ENCODE peak calls at places on chromosomes 5 and 9, in eight cellular contexts. R is ovary; U is upper lobe of right lung; W is left ventricle myocardium inferior; H is PC-9; K is GM23248; Q is endothelial cell of umbilical vein; N is CD4-positive, CD25-positive, alpha-beta regulatory T cell. F is an unnamed sample. For H3K9me3, the result is how much of the 10 kb centered on the place peaks cover.

GRCh38 chr5:68074048-68074632 is 141.4 kb upstream of the PIK3R1 start:
- DNase-seq in N (no peak), U (no peak), K (no peak), H (no peak), Q (no peak), R (no peak), W (no peak), F (no peak)

GRCh38 chr5:146291421-146292074 is 47.1 kb upstream of the POU4F3 start:
- DNase-seq in U (no peak), R (no peak), Q (peak), N (peak), H (no peak), W (no peak), K (peak), F (no peak)

GRCh38 chr9:69674112-69674511 is 1.9 kb upstream of the APBA1 start:
- DNase-seq in K (no peak), H (no peak), W (no peak), U (no peak), N (no peak), R (no peak), Q (peak), F (no peak)

GRCh38 chr5:60535198-60535597 is 164.8 kb downstream of the DEPDC1B start:
- DNase-seq in K (no peak), R (no peak), H (no peak), Q (no peak), W (no peak), U (no peak), N (no peak), F (no peak)

GRCh38 chr9:33287087-33287490 is 3.2 kb upstream of the NFX1 start:
- DNase-seq in Q (peak), R (no peak), N (peak), K (peak), H (peak), W (no peak), U (no peak), F (peak)

GRCh38 chr5:1727571-1727970 is 72.1 kb downstream of the MRPL36 start:
- DNase-seq in W (no peak), Q (no peak), R (no peak), H (no peak), K (no peak), U (peak), N (no peak), F (no peak)

GRCh38 chr5:113292535-113292934 is 142.3 kb downstream of the TSSK1B start:
- DNase-seq in Q (peak), R (no peak), W (no peak), H (no peak), N (no peak), K (peak), U (no peak), F (no peak)

GRCh38 chr9:105693435-105694275 is 686 bp upstream of the TMEM38B start:
- DNase-seq in H (no peak), W (no peak), Q (no peak), R (no peak), N (no peak), K (peak), U (no peak), F (no peak)

GRCh38 chr5:149636861-149637246 is 55.6 kb downstream of the ARHGEF37 start:
- DNase-seq in H (no peak), W (no peak), R (peak), K (peak), U (no peak), N (peak), Q (peak), F (peak)

GRCh38 chr9:96495341-96495740 is 45.4 kb downstream of the HABP4 start:
- DNase-seq in W (no peak), N (no peak), K (peak), H (no peak), R (peak), Q (no peak), U (peak), F (peak)

GRCh38 chr9:34997375-34997774 is 7.8 kb downstream of the DNAJB5 start:
- DNase-seq in W (no peak), U (no peak), R (no peak), H (no peak), N (no peak), Q (no peak), K (no peak), F (no peak)

GRCh38 chr9:130715270-130716077 is 21.9 kb downstream of the EXOSC2 start:
- DNase-seq in W (no peak), Q (peak), H (no peak), N (no peak), R (no peak), U (no peak), K (peak), F (no peak)

GRCh38 chr5:77852514-77853352 is 76.6 kb upstream of the TBCA start:
- DNase-seq in K (peak), Q (peak), W (peak), R (peak), N (peak), U (peak), H (no peak), F (peak)

GRCh38 chr5:155822177-155822576 is 504.8 kb upstream of the SGCD start:
- DNase-seq in R (no peak), K (no peak), H (no peak), N (no peak), Q (no peak), W (no peak), U (no peak), F (no peak)

GRCh38 chr9:113898596-113898995 is 22.5 kb downstream of the ZNF618 start:
- DNase-seq in R (no peak), W (no peak), K (no peak), U (no peak), N (no peak), H (no peak), Q (no peak), F (no peak)
- H3K9me3 ChIP-seq in R (under half), W (under half), K (under half), U (under half), N (under half), H (under half), Q (under half), F (under half)

DNA sequence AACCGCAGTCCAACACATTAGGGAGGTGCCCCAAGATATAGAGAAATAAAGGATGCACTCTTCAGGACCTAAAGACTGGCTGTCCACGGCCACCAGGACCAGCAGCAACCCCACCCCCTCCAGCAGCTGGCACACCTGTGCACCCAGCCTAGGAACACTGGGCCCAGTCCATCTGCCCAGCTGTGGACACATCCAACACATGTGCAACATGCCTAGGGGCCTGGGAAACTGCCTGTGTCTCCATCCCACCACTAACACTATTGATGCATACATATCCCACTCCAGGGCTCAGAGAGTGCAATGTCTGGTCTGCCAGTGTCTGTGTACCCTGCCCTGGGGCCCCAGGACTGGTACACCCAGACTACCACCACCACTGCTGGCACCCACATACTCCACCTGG is 1781.3 kb downstream of the MAT2B start:
- DNase-seq in H (no peak), Q (no peak), W (no peak), R (no peak), K (no peak), U (no peak), N (no peak), F (no peak)
- H3K9me3 ChIP-seq in H (under half), Q (under half), W (under half), R (under half), K (under half), U (under half), N (under half), F (under half)

GRCh38 chr9:113042884-113043657 is 13.5 kb downstream of the ZFP37 start:
- DNase-seq in Q (no peak), R (no peak), W (no peak), U (no peak), K (peak), H (no peak), N (no peak), F (no peak)
- H3K9me3 ChIP-seq in Q (under half), R (under half), W (half or more), U (half or more), K (under half), H (under half), N (half or more), F (half or more)

GRCh38 chr5:59065551-59065950 is 482.7 kb downstream of the RAB3C start:
- DNase-seq in N (no peak), K (peak), Q (no peak), W (no peak), U (no peak), H (no peak), R (no peak), F (no peak)
- H3K9me3 ChIP-seq in N (under half), K (under half), Q (under half), W (under half), U (under half), H (under half), R (under half), F (under half)

GRCh38 chr9:40913096-40913719 is 215.3 kb downstream of the FOXD4L6 start:
- DNase-seq in N (no peak), W (no peak), Q (no peak), U (no peak), K (no peak), H (no peak), R (no peak), F (no peak)

GRCh38 chr9:40911647-40912046 is 216.8 kb downstream of the FOXD4L6 start:
- DNase-seq in W (no peak), K (no peak), R (no peak), H (no peak), Q (no peak), U (no peak), N (no peak), F (no peak)

GRCh38 chr9:40909821-40910220 is 218.7 kb downstream of the FOXD4L6 start:
- DNase-seq in U (no peak), N (no peak), R (no peak), H (no peak), W (no peak), K (no peak), Q (no peak), F (no peak)

DNA sequence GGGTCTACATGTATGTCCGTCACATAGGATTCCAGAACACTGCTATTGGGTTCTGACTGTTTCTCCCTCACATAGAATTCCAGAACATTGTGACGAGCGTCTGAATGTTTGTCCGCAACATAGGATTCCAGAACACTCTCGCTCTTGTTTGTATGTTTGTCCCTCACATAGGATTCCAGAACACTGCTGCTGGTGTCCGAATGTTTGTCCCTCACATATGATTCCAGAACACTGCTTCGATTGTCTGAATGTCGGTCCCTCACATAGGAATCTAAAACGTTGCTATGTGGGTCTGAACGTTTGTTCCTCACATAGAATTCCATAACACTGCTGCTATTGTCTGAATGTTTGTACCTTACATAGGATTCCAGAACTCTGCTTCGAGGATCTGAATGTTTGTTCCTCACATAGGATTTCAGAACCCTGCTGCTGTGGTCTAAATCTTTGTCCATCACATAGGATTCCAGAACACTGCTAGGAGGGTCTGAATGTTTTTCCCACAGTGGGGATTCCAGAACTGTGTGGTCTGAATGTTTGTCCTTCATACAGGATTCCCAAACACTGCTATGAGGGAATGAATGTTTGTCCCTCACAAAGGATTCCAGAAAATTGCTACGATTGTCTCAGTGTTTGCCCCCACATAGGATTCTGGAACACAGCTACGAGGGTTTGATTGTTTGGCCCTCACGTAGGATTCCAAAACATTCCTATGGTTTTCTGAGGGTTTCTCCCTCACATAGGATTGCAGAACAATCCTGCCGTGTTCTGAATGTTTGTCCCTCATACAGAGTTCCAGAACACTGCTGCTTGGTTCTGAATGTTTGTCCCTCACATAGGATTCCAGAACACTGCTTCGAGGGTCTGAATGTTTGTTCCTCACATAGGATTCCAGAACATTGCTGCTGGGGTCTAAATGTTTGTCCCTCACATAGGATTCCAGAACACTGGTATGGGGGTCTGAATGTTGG is 220.5 kb downstream of the FOXD4L6 start:
- DNase-seq in R (no peak), K (no peak), N (no peak), W (no peak), H (no peak), U (no peak), Q (no peak), F (no peak)
- H3K9me3 ChIP-seq in R (under half), K (under half), N (half or more), W (half or more), H (under half), U (half or more), Q (under half), F (under half)

DNA sequence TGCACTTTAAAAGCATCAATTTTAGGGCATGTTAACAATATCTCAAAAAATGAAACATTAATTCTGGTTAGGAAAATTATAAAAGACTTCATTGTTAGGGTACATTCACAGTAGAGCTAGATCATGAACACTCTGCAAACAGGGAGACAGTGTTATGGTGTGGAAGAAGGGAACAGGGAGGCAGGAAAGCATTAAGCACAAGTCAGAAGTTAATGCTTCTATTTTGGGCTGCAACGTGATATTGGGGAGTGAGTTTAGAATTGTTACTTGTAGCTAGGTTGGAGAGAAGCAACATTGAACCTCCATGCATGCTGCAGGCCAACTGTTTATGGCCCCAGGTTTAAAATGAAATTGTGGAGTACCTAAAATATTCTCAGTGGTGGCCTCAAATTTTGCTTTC is 278.1 kb upstream of the NMUR2 start:
- DNase-seq in K (no peak), H (no peak), W (no peak), R (no peak), U (no peak), Q (no peak), N (no peak), F (no peak)
- H3K9me3 ChIP-seq in K (under half), H (under half), W (under half), R (under half), U (under half), Q (under half), N (under half), F (under half)

DNA sequence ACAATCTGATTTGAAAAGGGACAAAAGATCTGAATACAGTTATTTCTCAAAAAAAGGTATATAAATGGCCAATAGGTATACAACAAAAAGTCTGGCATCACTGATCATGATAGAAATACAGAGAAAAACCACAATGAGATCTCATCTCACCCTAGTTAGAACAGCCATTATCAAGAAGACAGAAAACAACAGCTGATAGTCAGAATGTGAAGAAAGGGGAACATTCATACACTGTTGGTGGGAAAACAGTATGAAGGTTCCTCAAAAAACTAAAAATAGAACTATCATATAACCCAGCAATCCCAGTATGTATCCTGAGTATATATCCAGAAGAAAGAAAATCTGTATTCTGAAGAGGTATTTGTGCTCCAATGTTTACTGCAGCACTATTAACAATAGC is 75.7 kb upstream of the OR2K2 start:
- DNase-seq in K (no peak), U (no peak), W (no peak), Q (no peak), R (no peak), H (no peak), N (no peak), F (no peak)
- H3K9me3 ChIP-seq in K (under half), U (under half), W (under half), Q (under half), R (under half), H (under half), N (under half), F (under half)

F was measured in MG63.